ENCODE peak calls at places on chromosomes 7 and 10, in eight cellular contexts. One of them, this sample, is unnamed.

GRCh38 chr10:94315975-94316464 is 46.7 kb downstream of the NOC3L start:
- DNase-seq in esophagus squamous epithelium: no peak
- DNase-seq in cardiac muscle cell: peak
- DNase-seq in neural crest cell: no peak
- DNase-seq in AG09309: peak
- DNase-seq in osteocyte: no peak
- DNase-seq in lung: no peak
- DNase-seq in mammary epithelial cell: no peak
- DNase-seq in this sample: no peak

GRCh38 chr10:129881641-129882040 is 82.4 kb downstream of the EBF3 start:
- DNase-seq in esophagus squamous epithelium: no peak
- DNase-seq in cardiac muscle cell: no peak
- DNase-seq in neural crest cell: no peak
- DNase-seq in AG09309: no peak
- DNase-seq in osteocyte: no peak
- DNase-seq in lung: no peak
- DNase-seq in mammary epithelial cell: no peak
- DNase-seq in this sample: no peak

GRCh38 chr7:122653685-122654084 is 45.2 kb downstream of the RNF133 start:
- DNase-seq in esophagus squamous epithelium: no peak
- DNase-seq in cardiac muscle cell: no peak
- DNase-seq in neural crest cell: no peak
- DNase-seq in AG09309: no peak
- DNase-seq in osteocyte: no peak
- DNase-seq in lung: no peak
- DNase-seq in mammary epithelial cell: no peak
- DNase-seq in this sample: no peak

GRCh38 chr7:102169651-102170416 is 116.8 kb upstream of the SH2B2 start:
- DNase-seq in esophagus squamous epithelium: no peak
- DNase-seq in cardiac muscle cell: peak
- DNase-seq in neural crest cell: no peak
- DNase-seq in AG09309: peak
- DNase-seq in osteocyte: no peak
- DNase-seq in lung: no peak
- DNase-seq in mammary epithelial cell: no peak
- DNase-seq in this sample: no peak

GRCh38 chr10:15189133-15189881 is 20.8 kb upstream of the NMT2 start:
- DNase-seq in esophagus squamous epithelium: no peak
- DNase-seq in cardiac muscle cell: no peak
- DNase-seq in neural crest cell: no peak
- DNase-seq in AG09309: no peak
- DNase-seq in osteocyte: no peak
- DNase-seq in lung: no peak
- DNase-seq in mammary epithelial cell: no peak
- DNase-seq in this sample: no peak

GRCh38 chr7:15737586-15737985 is 51.1 kb upstream of the MEOX2 start:
- DNase-seq in esophagus squamous epithelium: no peak
- DNase-seq in cardiac muscle cell: peak
- DNase-seq in neural crest cell: no peak
- DNase-seq in AG09309: no peak
- DNase-seq in osteocyte: no peak
- DNase-seq in lung: no peak
- DNase-seq in mammary epithelial cell: no peak
- DNase-seq in this sample: no peak

GRCh38 chr7:80060218-80060806 is 74.3 kb upstream of the GNAI1 start:
- DNase-seq in esophagus squamous epithelium: no peak
- DNase-seq in cardiac muscle cell: peak
- DNase-seq in neural crest cell: no peak
- DNase-seq in AG09309: peak
- DNase-seq in osteocyte: no peak
- DNase-seq in lung: no peak
- DNase-seq in mammary epithelial cell: peak
- DNase-seq in this sample: no peak

GRCh38 chr10:121845044-121845784 is 82.6 kb downstream of the ATE1 start:
- DNase-seq in esophagus squamous epithelium: no peak
- DNase-seq in cardiac muscle cell: no peak
- DNase-seq in neural crest cell: no peak
- DNase-seq in AG09309: no peak
- DNase-seq in osteocyte: no peak
- DNase-seq in lung: no peak
- DNase-seq in mammary epithelial cell: no peak
- DNase-seq in this sample: no peak

GRCh38 chr7:20113423-20114027 is 103.7 kb downstream of the MACC1 start:
- DNase-seq in esophagus squamous epithelium: no peak
- DNase-seq in cardiac muscle cell: no peak
- DNase-seq in neural crest cell: no peak
- DNase-seq in AG09309: no peak
- DNase-seq in osteocyte: no peak
- DNase-seq in lung: no peak
- DNase-seq in mammary epithelial cell: no peak
- DNase-seq in this sample: no peak

GRCh38 chr7:21886396-21886795 is 59.3 kb downstream of the CDCA7L start:
- DNase-seq in esophagus squamous epithelium: no peak
- DNase-seq in cardiac muscle cell: no peak
- DNase-seq in neural crest cell: peak
- DNase-seq in AG09309: no peak
- DNase-seq in osteocyte: no peak
- DNase-seq in lung: no peak
- DNase-seq in mammary epithelial cell: no peak
- DNase-seq in this sample: no peak

GRCh38 chr7:45001138-45001694 is 1.2 kb downstream of the CCM2 start:
- DNase-seq in esophagus squamous epithelium: no peak
- DNase-seq in cardiac muscle cell: no peak
- DNase-seq in neural crest cell: no peak
- DNase-seq in AG09309: no peak
- DNase-seq in osteocyte: no peak
- DNase-seq in lung: no peak
- DNase-seq in mammary epithelial cell: peak
- DNase-seq in this sample: no peak

GRCh38 chr7:66233638-66234037 is 28.5 kb downstream of the TPST1 start:
- DNase-seq in esophagus squamous epithelium: no peak
- DNase-seq in cardiac muscle cell: no peak
- DNase-seq in neural crest cell: no peak
- DNase-seq in AG09309: no peak
- DNase-seq in osteocyte: no peak
- DNase-seq in lung: no peak
- DNase-seq in mammary epithelial cell: no peak
- DNase-seq in this sample: no peak

GRCh38 chr7:34928560-34928959 is 108.7 kb downstream of the DPY19L1 start:
- DNase-seq in esophagus squamous epithelium: no peak
- DNase-seq in cardiac muscle cell: no peak
- DNase-seq in neural crest cell: no peak
- DNase-seq in AG09309: no peak
- DNase-seq in osteocyte: no peak
- DNase-seq in lung: no peak
- DNase-seq in mammary epithelial cell: no peak
- DNase-seq in this sample: no peak

GRCh38 chr10:82981137-82981723 is 1106.2 kb downstream of the NRG3 start:
- DNase-seq in esophagus squamous epithelium: no peak
- DNase-seq in cardiac muscle cell: peak
- DNase-seq in neural crest cell: no peak
- DNase-seq in AG09309: no peak
- DNase-seq in osteocyte: no peak
- DNase-seq in lung: no peak
- DNase-seq in mammary epithelial cell: peak
- DNase-seq in this sample: peak

GRCh38 chr10:89553064-89553734 is 17.8 kb upstream of the SLC16A12 start:
- DNase-seq in esophagus squamous epithelium: no peak
- DNase-seq in cardiac muscle cell: peak
- DNase-seq in neural crest cell: no peak
- DNase-seq in AG09309: peak
- DNase-seq in osteocyte: no peak
- DNase-seq in lung: no peak
- DNase-seq in mammary epithelial cell: peak
- DNase-seq in this sample: no peak

GRCh38 chr7:74657692-74658170 is at the start of gene GTF2I:
- DNase-seq in esophagus squamous epithelium: no peak
- DNase-seq in cardiac muscle cell: no peak
- DNase-seq in neural crest cell: no peak
- DNase-seq in AG09309: no peak
- DNase-seq in osteocyte: peak
- DNase-seq in lung: peak
- DNase-seq in mammary epithelial cell: no peak
- DNase-seq in this sample: no peak

GRCh38 chr10:69401416-69401815 is 15.3 kb downstream of the TACR2 start:
- DNase-seq in esophagus squamous epithelium: no peak
- DNase-seq in cardiac muscle cell: no peak
- DNase-seq in neural crest cell: no peak
- DNase-seq in AG09309: no peak
- DNase-seq in osteocyte: no peak
- DNase-seq in lung: no peak
- DNase-seq in mammary epithelial cell: no peak
- DNase-seq in this sample: no peak

GRCh38 chr7:70775570-70776156 is 356.3 kb upstream of the GALNT17 start:
- DNase-seq in esophagus squamous epithelium: no peak
- DNase-seq in cardiac muscle cell: peak
- DNase-seq in neural crest cell: no peak
- DNase-seq in AG09309: no peak
- DNase-seq in osteocyte: no peak
- DNase-seq in lung: no peak
- DNase-seq in mammary epithelial cell: no peak
- DNase-seq in this sample: no peak
- TF ChIP-seq CTCF in esophagus squamous epithelium: peak
- TF ChIP-seq CTCF in cardiac muscle cell: peak
- TF ChIP-seq CTCF in neural crest cell: peak
- TF ChIP-seq CTCF in AG09309: peak
- TF ChIP-seq CTCF in osteocyte: peak
- TF ChIP-seq CTCF in lung: no peak
- TF ChIP-seq CTCF in mammary epithelial cell: peak
- TF ChIP-seq CTCF in this sample: peak

GRCh38 chr7:91671245-91671644 is 209.3 kb downstream of the MTERF1 start:
- DNase-seq in esophagus squamous epithelium: no peak
- DNase-seq in cardiac muscle cell: no peak
- DNase-seq in neural crest cell: no peak
- DNase-seq in AG09309: peak
- DNase-seq in osteocyte: no peak
- DNase-seq in lung: no peak
- DNase-seq in mammary epithelial cell: no peak
- DNase-seq in this sample: no peak

DNA sequence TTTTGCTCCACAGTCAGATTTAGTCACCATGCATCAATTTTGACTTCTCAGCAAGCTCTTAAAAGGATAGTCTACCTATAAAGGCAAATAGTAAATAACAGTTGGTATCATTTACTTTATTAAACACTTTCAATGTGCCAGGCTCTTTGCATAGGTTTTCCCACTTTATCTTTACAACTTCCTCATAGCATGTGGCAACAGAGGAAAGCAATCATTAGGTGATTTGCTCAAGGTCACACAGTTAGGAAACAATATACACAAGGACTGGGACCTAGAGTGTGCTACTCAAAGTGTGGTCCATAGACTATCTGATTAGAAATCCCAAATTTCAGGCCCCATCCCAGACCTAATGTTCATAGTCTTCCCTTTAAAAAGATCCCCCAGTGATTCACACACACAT is 212.3 kb downstream of the MTERF1 start:
- DNase-seq in esophagus squamous epithelium: no peak
- DNase-seq in cardiac muscle cell: no peak
- DNase-seq in neural crest cell: no peak
- DNase-seq in AG09309: no peak
- DNase-seq in osteocyte: no peak
- DNase-seq in lung: no peak
- DNase-seq in mammary epithelial cell: no peak
- DNase-seq in this sample: no peak
- TF ChIP-seq CTCF in esophagus squamous epithelium: no peak
- TF ChIP-seq CTCF in cardiac muscle cell: no peak
- TF ChIP-seq CTCF in neural crest cell: no peak
- TF ChIP-seq CTCF in AG09309: no peak
- TF ChIP-seq CTCF in osteocyte: no peak
- TF ChIP-seq CTCF in lung: no peak
- TF ChIP-seq CTCF in mammary epithelial cell: no peak
- TF ChIP-seq CTCF in this sample: no peak

DNA sequence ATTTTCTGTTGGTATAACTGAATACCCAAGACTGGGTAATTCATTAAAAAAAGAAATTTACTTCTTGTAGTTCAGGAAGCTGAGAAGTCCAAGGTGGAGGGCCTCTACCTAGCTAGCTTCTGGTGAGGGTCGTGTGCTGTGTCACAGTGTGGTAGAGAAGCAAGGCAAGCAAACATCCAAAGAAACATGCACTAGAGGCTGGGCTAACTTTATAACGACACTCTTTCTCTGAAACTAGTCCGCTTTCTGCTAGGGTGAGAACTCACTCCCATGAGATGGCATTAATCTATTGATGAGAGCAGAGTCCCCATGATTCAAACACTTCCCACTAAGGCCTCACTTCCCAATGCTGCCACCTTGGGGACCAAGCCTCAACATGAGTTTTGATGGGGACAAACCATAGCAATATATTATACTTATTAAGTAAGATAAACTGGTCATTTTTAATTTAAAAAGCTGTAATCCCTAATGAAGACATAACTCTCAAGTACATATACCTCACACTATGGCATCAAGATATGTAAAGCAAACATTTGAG is 50.8 kb downstream of the PHYHIPL start:
- DNase-seq in esophagus squamous epithelium: no peak
- DNase-seq in cardiac muscle cell: no peak
- DNase-seq in neural crest cell: no peak
- DNase-seq in AG09309: no peak
- DNase-seq in osteocyte: no peak
- DNase-seq in lung: no peak
- DNase-seq in mammary epithelial cell: no peak
- DNase-seq in this sample: no peak
- TF ChIP-seq CTCF in esophagus squamous epithelium: no peak
- TF ChIP-seq CTCF in cardiac muscle cell: no peak
- TF ChIP-seq CTCF in neural crest cell: no peak
- TF ChIP-seq CTCF in AG09309: no peak
- TF ChIP-seq CTCF in osteocyte: no peak
- TF ChIP-seq CTCF in lung: no peak
- TF ChIP-seq CTCF in mammary epithelial cell: no peak
- TF ChIP-seq CTCF in this sample: no peak

GRCh38 chr7:43952028-43952427 is 25.8 kb downstream of the UBE2D4 start:
- DNase-seq in esophagus squamous epithelium: no peak
- DNase-seq in cardiac muscle cell: no peak
- DNase-seq in neural crest cell: no peak
- DNase-seq in AG09309: no peak
- DNase-seq in osteocyte: no peak
- DNase-seq in lung: no peak
- DNase-seq in mammary epithelial cell: no peak
- DNase-seq in this sample: no peak

GRCh38 chr7:43960933-43961332 is 34.7 kb downstream of the UBE2D4 start:
- DNase-seq in esophagus squamous epithelium: no peak
- DNase-seq in cardiac muscle cell: no peak
- DNase-seq in neural crest cell: no peak
- DNase-seq in AG09309: no peak
- DNase-seq in osteocyte: no peak
- DNase-seq in lung: no peak
- DNase-seq in mammary epithelial cell: no peak
- DNase-seq in this sample: no peak

GRCh38 chr7:43954524-43955228 is 28.4 kb downstream of the UBE2D4 start:
- DNase-seq in esophagus squamous epithelium: no peak
- DNase-seq in cardiac muscle cell: peak
- DNase-seq in neural crest cell: peak
- DNase-seq in AG09309: peak
- DNase-seq in osteocyte: no peak
- DNase-seq in lung: no peak
- DNase-seq in mammary epithelial cell: peak
- DNase-seq in this sample: peak

GRCh38 chr7:43953071-43953470 is 26.8 kb downstream of the UBE2D4 start:
- DNase-seq in esophagus squamous epithelium: no peak
- DNase-seq in cardiac muscle cell: no peak
- DNase-seq in neural crest cell: no peak
- DNase-seq in AG09309: no peak
- DNase-seq in osteocyte: no peak
- DNase-seq in lung: no peak
- DNase-seq in mammary epithelial cell: no peak
- DNase-seq in this sample: peak

GRCh38 chr7:43956022-43956421 is 29.8 kb downstream of the UBE2D4 start:
- DNase-seq in esophagus squamous epithelium: no peak
- DNase-seq in cardiac muscle cell: no peak
- DNase-seq in neural crest cell: no peak
- DNase-seq in AG09309: no peak
- DNase-seq in osteocyte: no peak
- DNase-seq in lung: no peak
- DNase-seq in mammary epithelial cell: no peak
- DNase-seq in this sample: no peak
- TF ChIP-seq CTCF in esophagus squamous epithelium: no peak
- TF ChIP-seq CTCF in cardiac muscle cell: no peak
- TF ChIP-seq CTCF in neural crest cell: no peak
- TF ChIP-seq CTCF in AG09309: no peak
- TF ChIP-seq CTCF in osteocyte: no peak
- TF ChIP-seq CTCF in lung: no peak
- TF ChIP-seq CTCF in mammary epithelial cell: no peak
- TF ChIP-seq CTCF in this sample: no peak